ENCODE peak calls at places on chromosomes 5 and 9, in five cellular contexts. R is type B pancreatic cell; N is HEK293T; J is stimulated activated CD4-positive, alpha-beta T cell treated with anti-CD3 and anti-CD28 coated beads, Interleukin-2, amount 100 ng/mL, for 24 hours; E is T-helper 2 cell. D is an unnamed sample.

GRCh38 chr5:178580556-178580955 is 9.6 kb downstream of the COL23A1 start:
- DNase-seq in R (peak; percentile 34), N (no peak), J (no peak), E (no peak), D (no peak)

GRCh38 chr5:64895748-64896147 is 127.0 kb downstream of the CWC27 start:
- DNase-seq in R (no peak), N (no peak), J (no peak), E (no peak), D (no peak)

GRCh38 chr5:74019923-74020322 is 393.9 kb downstream of the ARHGEF28 start:
- DNase-seq in R (no peak), N (no peak), J (no peak), E (no peak), D (no peak)

GRCh38 chr5:134462761-134463160 is 51.1 kb upstream of the CDKN2AIPNL start:
- DNase-seq in R (no peak), N (peak; percentile 3), J (no peak), E (no peak), D (no peak)

GRCh38 chr9:113155911-113156559 is 5.2 kb downstream of the SLC31A2 start:
- DNase-seq in R (no peak), N (no peak), J (peak; percentile 35), E (peak; percentile 59), D (no peak)

GRCh38 chr5:127001621-127002296 is 28.6 kb downstream of the MARCHF3 start:
- DNase-seq in R (no peak), N (no peak), J (no peak), E (no peak), D (no peak)

GRCh38 chr9:22813520-22813919 is 366.9 kb downstream of the DMRTA1 start:
- DNase-seq in R (no peak), N (no peak), J (no peak), E (no peak), D (no peak)

GRCh38 chr5:143134900-143135299 is 268.6 kb downstream of the NR3C1 start:
- DNase-seq in R (no peak), N (no peak), J (no peak), E (peak; percentile 34), D (no peak)

GRCh38 chr5:166499452-166500240 is 1791.8 kb upstream of the WWC1 start:
- DNase-seq in R (no peak), N (no peak), J (no peak), E (no peak), D (no peak)

GRCh38 chr5:149811453-149811852 is 81.3 kb downstream of the PPARGC1B start:
- DNase-seq in R (no peak), N (no peak), J (no peak), E (no peak), D (no peak)

GRCh38 chr9:88322906-88323566 is 65.2 kb upstream of the SPIN1 start:
- DNase-seq in R (no peak), N (no peak), J (peak; percentile 33), E (peak; percentile 97), D (no peak)

GRCh38 chr9:113560621-113560915 is 97.0 kb downstream of the RGS3 start:
- DNase-seq in R (no peak), N (no peak), J (no peak), E (no peak), D (no peak)

GRCh38 chr5:78647838-78648358 is 674 bp downstream of the LHFPL2 start:
- DNase-seq in R (peak; percentile 72), N (peak; percentile 54), J (no peak), E (no peak), D (no peak)

GRCh38 chr9:119368681-119369581 is at the start of gene BRINP1:
- DNase-seq in R (peak; percentile 82), N (no peak), J (peak; percentile 2), E (peak; percentile 1), D (no peak)

GRCh38 chr5:132746592-132747063 is 598 bp upstream of the CCNI2 start:
- DNase-seq in R (no peak), N (no peak), J (peak; percentile 55), E (peak; percentile 60), D (peak; percentile 81)

GRCh38 chr9:134551657-134552348 is 89.8 kb upstream of the COL5A1 start:
- DNase-seq in R (no peak), N (peak; percentile 55), J (no peak), E (no peak), D (no peak)

GRCh38 chr5:137122075-137122474 is 377.1 kb downstream of the SPOCK1 start:
- DNase-seq in R (no peak), N (no peak), J (no peak), E (no peak), D (no peak)

D was measured in iPS DF 6.9.